ENCODE peak calls at places on chromosome 1, in six cellular contexts. One of them, this sample, is unnamed.

GRCh38 chr1:212518188-212518951 is 85.7 kb downstream of the NENF start:
- DNase-seq in CD8-positive, alpha-beta T cell: no peak
- DNase-seq in fibroblast of lung: peak; percentile 85
- DNase-seq in psoas muscle: peak; percentile 56
- DNase-seq in ovary: no peak
- DNase-seq in cardiac muscle cell: peak; percentile 79
- DNase-seq in this sample: peak; percentile 77

GRCh38 chr1:40391688-40392145 is 18.2 kb downstream of the SMAP2 start:
- DNase-seq in cardiac muscle cell: no peak
- DNase-seq in ovary: no peak
- DNase-seq in CD8-positive, alpha-beta T cell: no peak
- DNase-seq in psoas muscle: no peak
- DNase-seq in fibroblast of lung: no peak
- DNase-seq in this sample: no peak

GRCh38 chr1:100358210-100358609 is 5.9 kb downstream of the CDC14A start:
- DNase-seq in CD8-positive, alpha-beta T cell: no peak
- DNase-seq in ovary: no peak
- DNase-seq in psoas muscle: no peak
- DNase-seq in fibroblast of lung: no peak
- DNase-seq in cardiac muscle cell: peak; percentile 31
- DNase-seq in this sample: no peak

GRCh38 chr1:26161408-26162219 is 2.7 kb downstream of the FAM110D start:
- DNase-seq in fibroblast of lung: peak; percentile 65
- DNase-seq in cardiac muscle cell: peak; percentile 57
- DNase-seq in ovary: peak; percentile 71
- DNase-seq in CD8-positive, alpha-beta T cell: no peak
- DNase-seq in psoas muscle: peak; percentile 88
- DNase-seq in this sample: peak; percentile 89

GRCh38 chr1:162189345-162189744 is 119.9 kb downstream of the NOS1AP start:
- DNase-seq in fibroblast of lung: no peak
- DNase-seq in ovary: no peak
- DNase-seq in CD8-positive, alpha-beta T cell: no peak
- DNase-seq in cardiac muscle cell: no peak
- DNase-seq in psoas muscle: no peak
- DNase-seq in this sample: no peak

GRCh38 chr1:30742963-30743559 is 14.5 kb downstream of the LAPTM5 start:
- DNase-seq in CD8-positive, alpha-beta T cell: no peak
- DNase-seq in fibroblast of lung: no peak
- DNase-seq in psoas muscle: no peak
- DNase-seq in ovary: no peak
- DNase-seq in cardiac muscle cell: no peak
- DNase-seq in this sample: no peak

GRCh38 chr1:180923024-180923841 is 10.5 kb downstream of the KIAA1614 start:
- DNase-seq in fibroblast of lung: peak; percentile 45
- DNase-seq in cardiac muscle cell: peak; percentile 15
- DNase-seq in psoas muscle: no peak
- DNase-seq in ovary: no peak
- DNase-seq in CD8-positive, alpha-beta T cell: no peak
- DNase-seq in this sample: no peak

GRCh38 chr1:169507413-169507812 is 21.7 kb upstream of the SLC19A2 start:
- DNase-seq in ovary: no peak
- DNase-seq in fibroblast of lung: no peak
- DNase-seq in cardiac muscle cell: no peak
- DNase-seq in psoas muscle: no peak
- DNase-seq in CD8-positive, alpha-beta T cell: no peak
- DNase-seq in this sample: no peak

GRCh38 chr1:248611883-248612282 is 14.4 kb upstream of the OR2T10 start:
- DNase-seq in ovary: no peak
- DNase-seq in psoas muscle: no peak
- DNase-seq in CD8-positive, alpha-beta T cell: no peak
- DNase-seq in cardiac muscle cell: no peak
- DNase-seq in fibroblast of lung: no peak
- DNase-seq in this sample: no peak

GRCh38 chr1:235369802-235370201 is 2.6 kb downstream of the TBCE start:
- DNase-seq in ovary: no peak
- DNase-seq in psoas muscle: no peak
- DNase-seq in cardiac muscle cell: no peak
- DNase-seq in CD8-positive, alpha-beta T cell: no peak
- DNase-seq in fibroblast of lung: no peak
- DNase-seq in this sample: no peak

GRCh38 chr1:111323231-111323630 is 32.6 kb downstream of the CHIA start:
- DNase-seq in cardiac muscle cell: no peak
- DNase-seq in ovary: no peak
- DNase-seq in CD8-positive, alpha-beta T cell: no peak
- DNase-seq in fibroblast of lung: no peak
- DNase-seq in psoas muscle: no peak
- DNase-seq in this sample: no peak

GRCh38 chr1:228064296-228064695 is 18.2 kb upstream of the ARF1 start:
- DNase-seq in fibroblast of lung: no peak
- DNase-seq in psoas muscle: peak; percentile 26
- DNase-seq in ovary: peak; percentile 23
- DNase-seq in cardiac muscle cell: no peak
- DNase-seq in CD8-positive, alpha-beta T cell: no peak
- DNase-seq in this sample: no peak

GRCh38 chr1:157142245-157142644 is 4.0 kb upstream of the ETV3 start:
- DNase-seq in CD8-positive, alpha-beta T cell: no peak
- DNase-seq in ovary: no peak
- DNase-seq in cardiac muscle cell: no peak
- DNase-seq in psoas muscle: no peak
- DNase-seq in fibroblast of lung: no peak
- DNase-seq in this sample: no peak

DNA sequence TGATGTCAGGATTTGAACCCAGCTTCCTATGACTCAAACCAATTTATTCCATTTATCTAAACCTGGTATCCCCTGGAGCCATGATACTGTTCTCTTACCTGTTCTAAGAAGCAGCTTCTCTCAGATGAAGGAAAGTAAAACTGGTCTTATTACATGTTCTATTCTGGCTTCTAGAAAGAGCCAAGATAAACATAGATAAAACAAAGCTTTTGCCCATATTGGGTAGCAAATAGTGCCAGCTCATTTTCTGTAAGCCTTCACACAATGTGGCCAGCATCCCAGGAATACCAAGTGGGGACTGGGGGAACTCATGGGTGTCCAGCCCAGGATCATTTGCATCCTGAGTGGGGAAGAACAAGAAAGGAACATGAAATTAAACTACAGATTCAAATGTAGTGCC is 53.5 kb upstream of the EPHA8 start:
- DNase-seq in ovary: no peak
- DNase-seq in CD8-positive, alpha-beta T cell: no peak
- DNase-seq in fibroblast of lung: peak; percentile 66
- DNase-seq in psoas muscle: no peak
- DNase-seq in cardiac muscle cell: no peak
- DNase-seq in this sample: no peak
- H3K36me3 ChIP-seq in ovary: no peaks in the 10 kb centered on the region
- H3K36me3 ChIP-seq in CD8-positive, alpha-beta T cell: peaks cover 67% of the 10 kb centered on the region
- H3K36me3 ChIP-seq in fibroblast of lung: peaks cover 8% of the 10 kb centered on the region
- H3K36me3 ChIP-seq in psoas muscle: peaks cover 97% of the 10 kb centered on the region
- H3K36me3 ChIP-seq in cardiac muscle cell: peaks cover 37% of the 10 kb centered on the region
- H3K36me3 ChIP-seq in this sample: peaks cover 94% of the 10 kb centered on the region

DNA sequence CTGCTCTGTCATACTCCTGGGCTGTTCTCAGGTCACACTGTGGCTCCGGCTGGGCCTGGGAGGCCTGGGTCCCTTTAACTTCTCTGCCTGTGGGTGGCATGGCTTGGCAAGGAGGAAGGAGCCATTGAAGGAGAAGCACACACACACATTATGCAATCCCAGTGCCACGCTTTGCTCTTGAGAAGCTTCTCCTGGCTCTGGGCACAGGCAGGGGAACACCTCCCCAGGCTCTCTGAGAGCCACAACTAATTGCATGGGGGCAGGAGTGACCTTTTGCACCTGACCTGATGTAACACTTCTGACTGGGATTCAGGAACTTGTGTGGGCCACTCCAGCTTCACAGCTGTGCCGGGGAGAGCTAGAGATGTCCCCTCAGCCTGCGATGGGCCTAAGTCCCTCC is 23.1 kb downstream of the LGR6 start:
- DNase-seq in psoas muscle: no peak
- DNase-seq in cardiac muscle cell: no peak
- DNase-seq in CD8-positive, alpha-beta T cell: no peak
- DNase-seq in ovary: no peak
- DNase-seq in fibroblast of lung: no peak
- DNase-seq in this sample: peak; percentile 77
- H3K27me3 ChIP-seq in psoas muscle: no peaks in the 10 kb centered on the region
- H3K27me3 ChIP-seq in cardiac muscle cell: peaks cover 62% of the 10 kb centered on the region
- H3K27me3 ChIP-seq in CD8-positive, alpha-beta T cell: peaks cover 7% of the 10 kb centered on the region
- H3K27me3 ChIP-seq in ovary: no peaks in the 10 kb centered on the region
- H3K27me3 ChIP-seq in fibroblast of lung: peaks cover 50% of the 10 kb centered on the region
- H3K27me3 ChIP-seq in this sample: peaks cover 49% of the 10 kb centered on the region

DNA sequence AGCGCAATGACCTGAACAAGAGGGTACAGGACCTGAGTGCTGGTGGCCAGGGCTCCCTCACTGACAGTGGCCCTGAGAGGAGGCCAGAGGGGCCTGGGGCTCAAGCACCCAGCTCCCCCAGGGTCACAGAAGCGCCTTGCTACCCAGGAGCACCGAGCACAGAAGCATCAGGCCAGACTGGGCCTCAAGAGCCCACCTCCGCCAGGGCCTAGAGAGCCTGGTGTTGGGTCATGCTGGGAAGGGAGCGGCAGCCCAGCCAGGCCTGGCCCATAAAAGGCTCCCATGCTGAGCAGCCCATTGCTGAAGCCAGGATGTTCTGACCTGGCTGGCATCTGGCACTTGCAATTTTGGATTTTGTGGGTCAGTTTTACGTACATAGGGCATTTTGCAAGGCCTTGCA is 5.4 kb upstream of the CCDC28B start:
- DNase-seq in psoas muscle: peak; percentile 37
- DNase-seq in fibroblast of lung: no peak
- DNase-seq in CD8-positive, alpha-beta T cell: no peak
- DNase-seq in ovary: no peak
- DNase-seq in cardiac muscle cell: no peak
- DNase-seq in this sample: no peak
- H3K4me1 ChIP-seq in psoas muscle: peaks cover 41% of the 10 kb centered on the region
- H3K4me1 ChIP-seq in fibroblast of lung: peaks cover 13% of the 10 kb centered on the region
- H3K4me1 ChIP-seq in CD8-positive, alpha-beta T cell: peaks cover 31% of the 10 kb centered on the region
- H3K4me1 ChIP-seq in ovary: peaks cover 5% of the 10 kb centered on the region
- H3K4me1 ChIP-seq in cardiac muscle cell: peaks cover 12% of the 10 kb centered on the region
- H3K4me1 ChIP-seq in this sample: peaks cover 4% of the 10 kb centered on the region

DNA sequence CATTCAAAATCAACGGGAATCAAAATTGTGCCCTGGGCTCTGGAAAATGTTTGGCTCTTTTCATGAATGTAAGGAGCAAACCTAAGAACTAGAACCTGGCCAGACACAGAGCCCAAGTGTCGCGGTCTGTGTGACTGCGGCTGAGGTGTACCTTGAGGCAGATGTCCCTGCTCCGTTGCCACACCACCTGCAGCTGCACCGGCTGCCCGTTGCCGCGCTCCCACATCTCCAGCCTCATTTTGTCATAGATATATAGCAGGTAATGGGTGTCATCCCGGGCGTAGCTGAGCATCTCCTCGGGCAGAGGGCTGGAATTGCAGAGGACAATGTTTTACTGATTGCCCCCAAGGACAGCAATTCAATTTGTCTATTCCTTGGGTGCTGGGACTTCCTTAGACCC is 18.7 kb downstream of the EXOSC10 start:
- DNase-seq in cardiac muscle cell: no peak
- DNase-seq in ovary: no peak
- DNase-seq in psoas muscle: peak; percentile 28
- DNase-seq in CD8-positive, alpha-beta T cell: no peak
- DNase-seq in fibroblast of lung: no peak
- DNase-seq in this sample: peak; percentile 4
- H3K36me3 ChIP-seq in cardiac muscle cell: peaks cover 48% of the 10 kb centered on the region
- H3K36me3 ChIP-seq in ovary: no peaks in the 10 kb centered on the region
- H3K36me3 ChIP-seq in psoas muscle: peaks cover 78% of the 10 kb centered on the region
- H3K36me3 ChIP-seq in CD8-positive, alpha-beta T cell: peaks cover 43% of the 10 kb centered on the region
- H3K36me3 ChIP-seq in fibroblast of lung: peaks cover 19% of the 10 kb centered on the region
- H3K36me3 ChIP-seq in this sample: no peaks in the 10 kb centered on the region

GRCh38 chr1:231196307-231196706 is 34.4 kb downstream of the TRIM67 start:
- DNase-seq in psoas muscle: no peak
- DNase-seq in ovary: no peak
- DNase-seq in cardiac muscle cell: no peak
- DNase-seq in fibroblast of lung: no peak
- DNase-seq in CD8-positive, alpha-beta T cell: no peak
- DNase-seq in this sample: no peak
- H3K27me3 ChIP-seq in psoas muscle: no peaks in the 10 kb centered on the region
- H3K27me3 ChIP-seq in ovary: no peaks in the 10 kb centered on the region
- H3K27me3 ChIP-seq in cardiac muscle cell: peaks cover 25% of the 10 kb centered on the region
- H3K27me3 ChIP-seq in fibroblast of lung: no peaks in the 10 kb centered on the region
- H3K27me3 ChIP-seq in CD8-positive, alpha-beta T cell: no peaks in the 10 kb centered on the region
- H3K27me3 ChIP-seq in this sample: no peaks in the 10 kb centered on the region

GRCh38 chr1:4023678-4024077 is 123.6 kb upstream of the C1orf174 start:
- DNase-seq in fibroblast of lung: no peak
- DNase-seq in cardiac muscle cell: no peak
- DNase-seq in CD8-positive, alpha-beta T cell: no peak
- DNase-seq in psoas muscle: no peak
- DNase-seq in ovary: no peak
- DNase-seq in this sample: peak; percentile 40
- H3K4me1 ChIP-seq in fibroblast of lung: no peaks in the 10 kb centered on the region
- H3K4me1 ChIP-seq in cardiac muscle cell: no peaks in the 10 kb centered on the region
- H3K4me1 ChIP-seq in CD8-positive, alpha-beta T cell: no peaks in the 10 kb centered on the region
- H3K4me1 ChIP-seq in psoas muscle: no peaks in the 10 kb centered on the region
- H3K4me1 ChIP-seq in ovary: no peaks in the 10 kb centered on the region
- H3K4me1 ChIP-seq in this sample: no peaks in the 10 kb centered on the region

GRCh38 chr1:90720137-90720636 is 3.1 kb upstream of the BARHL2 start:
- DNase-seq in CD8-positive, alpha-beta T cell: no peak
- DNase-seq in ovary: no peak
- DNase-seq in cardiac muscle cell: no peak
- DNase-seq in fibroblast of lung: no peak
- DNase-seq in psoas muscle: no peak
- DNase-seq in this sample: no peak
- H3K36me3 ChIP-seq in CD8-positive, alpha-beta T cell: no peaks in the 10 kb centered on the region
- H3K36me3 ChIP-seq in ovary: no peaks in the 10 kb centered on the region
- H3K36me3 ChIP-seq in cardiac muscle cell: no peaks in the 10 kb centered on the region
- H3K36me3 ChIP-seq in fibroblast of lung: no peaks in the 10 kb centered on the region
- H3K36me3 ChIP-seq in psoas muscle: no peaks in the 10 kb centered on the region
- H3K36me3 ChIP-seq in this sample: no peaks in the 10 kb centered on the region